ENCODE peak calls at places on chromosome 16, in nine cellular contexts. One of them, this sample, is unnamed.

GRCh38 chr16:54931041-54931756 is 534 bp downstream of the IRX5 start:
- DNase-seq in cardiac muscle cell: peak
- DNase-seq in HS-5: no peak
- DNase-seq in NCI-H1048: no peak
- DNase-seq in CD4-positive, alpha-beta T cell: no peak
- DNase-seq in substantia nigra: no peak
- DNase-seq in ACHN: peak
- DNase-seq in adipocyte: peak
- DNase-seq in ureter: no peak
- DNase-seq in this sample: no peak

GRCh38 chr16:85553436-85554113 is 59.5 kb upstream of the GSE1 start:
- DNase-seq in NCI-H1048: no peak
- DNase-seq in cardiac muscle cell: peak
- DNase-seq in CD4-positive, alpha-beta T cell: no peak
- DNase-seq in substantia nigra: peak
- DNase-seq in ACHN: peak
- DNase-seq in ureter: no peak
- DNase-seq in adipocyte: peak
- DNase-seq in HS-5: peak
- DNase-seq in this sample: peak

GRCh38 chr16:77213542-77214108 is 14.4 kb downstream of the SYCE1L start:
- DNase-seq in CD4-positive, alpha-beta T cell: no peak
- DNase-seq in ureter: no peak
- DNase-seq in HS-5: peak
- DNase-seq in ACHN: peak
- DNase-seq in cardiac muscle cell: no peak
- DNase-seq in NCI-H1048: no peak
- DNase-seq in adipocyte: peak
- DNase-seq in substantia nigra: no peak
- DNase-seq in this sample: peak

GRCh38 chr16:46853713-46854443 is 22.9 kb upstream of the C16orf87 start:
- DNase-seq in substantia nigra: peak
- DNase-seq in cardiac muscle cell: peak
- DNase-seq in ACHN: peak
- DNase-seq in NCI-H1048: no peak
- DNase-seq in ureter: peak
- DNase-seq in adipocyte: peak
- DNase-seq in CD4-positive, alpha-beta T cell: peak
- DNase-seq in HS-5: no peak
- DNase-seq in this sample: peak

GRCh38 chr16:65002265-65002664 is 119.6 kb downstream of the CDH11 start:
- DNase-seq in adipocyte: peak
- DNase-seq in ureter: no peak
- DNase-seq in HS-5: peak
- DNase-seq in CD4-positive, alpha-beta T cell: no peak
- DNase-seq in ACHN: no peak
- DNase-seq in NCI-H1048: no peak
- DNase-seq in cardiac muscle cell: no peak
- DNase-seq in substantia nigra: no peak
- DNase-seq in this sample: peak

GRCh38 chr16:66099261-66099660 is 267.2 kb upstream of the CDH5 start:
- DNase-seq in adipocyte: no peak
- DNase-seq in ACHN: no peak
- DNase-seq in CD4-positive, alpha-beta T cell: no peak
- DNase-seq in cardiac muscle cell: no peak
- DNase-seq in HS-5: no peak
- DNase-seq in NCI-H1048: no peak
- DNase-seq in substantia nigra: no peak
- DNase-seq in ureter: no peak
- DNase-seq in this sample: no peak

GRCh38 chr16:84788968-84789371 is 30.8 kb upstream of the CRISPLD2 start:
- DNase-seq in HS-5: no peak
- DNase-seq in ureter: no peak
- DNase-seq in CD4-positive, alpha-beta T cell: no peak
- DNase-seq in adipocyte: peak
- DNase-seq in substantia nigra: no peak
- DNase-seq in NCI-H1048: no peak
- DNase-seq in ACHN: no peak
- DNase-seq in cardiac muscle cell: no peak
- DNase-seq in this sample: peak

GRCh38 chr16:84603115-84603816 is 14.6 kb downstream of the COTL1 start:
- DNase-seq in ACHN: peak
- DNase-seq in adipocyte: peak
- DNase-seq in HS-5: peak
- DNase-seq in CD4-positive, alpha-beta T cell: no peak
- DNase-seq in NCI-H1048: no peak
- DNase-seq in substantia nigra: peak
- DNase-seq in ureter: peak
- DNase-seq in cardiac muscle cell: no peak
- DNase-seq in this sample: peak

This sample was measured in AG10803.